ENCODE peak calls at places on chromosomes 5 and 9, in four cellular contexts. One of them, this sample, is unnamed.

GRCh38 chr9:78971505-78971904 is 600.3 kb upstream of the TLE4 start:
- DNase-seq in astrocyte of the cerebellum: no peak
- DNase-seq in OCI-LY7: no peak
- DNase-seq in PC-3: no peak
- DNase-seq in this sample: no peak

GRCh38 chr5:104084896-104085295 is 522.3 kb upstream of the NUDT12 start:
- DNase-seq in astrocyte of the cerebellum: no peak
- DNase-seq in OCI-LY7: no peak
- DNase-seq in PC-3: no peak
- DNase-seq in this sample: no peak

GRCh38 chr5:98904786-98905185 is 24.0 kb downstream of the CHD1 start:
- DNase-seq in astrocyte of the cerebellum: no peak
- DNase-seq in OCI-LY7: no peak
- DNase-seq in PC-3: peak
- DNase-seq in this sample: peak

GRCh38 chr5:141513627-141514329 is 24.9 kb downstream of the PCDHGC5 start:
- DNase-seq in astrocyte of the cerebellum: peak
- DNase-seq in OCI-LY7: peak
- DNase-seq in PC-3: no peak
- DNase-seq in this sample: peak

GRCh38 chr9:7146582-7146981 is 388.8 kb downstream of the KDM4C start:
- DNase-seq in astrocyte of the cerebellum: no peak
- DNase-seq in OCI-LY7: no peak
- DNase-seq in PC-3: peak
- DNase-seq in this sample: no peak

GRCh38 chr5:34691326-34691725 is 35.2 kb downstream of the RAI14 start:
- DNase-seq in astrocyte of the cerebellum: peak
- DNase-seq in OCI-LY7: no peak
- DNase-seq in PC-3: peak
- DNase-seq in this sample: no peak

GRCh38 chr5:172910828-172911627 is 48.2 kb upstream of the RPL26L1 start:
- DNase-seq in astrocyte of the cerebellum: no peak
- DNase-seq in OCI-LY7: peak
- DNase-seq in PC-3: peak
- DNase-seq in this sample: peak

GRCh38 chr5:121630402-121630801 is 221.3 kb upstream of the FTMT start:
- DNase-seq in astrocyte of the cerebellum: no peak
- DNase-seq in OCI-LY7: no peak
- DNase-seq in PC-3: peak
- DNase-seq in this sample: peak

GRCh38 chr5:62214701-62215100 is 91.3 kb upstream of the KIF2A start:
- DNase-seq in astrocyte of the cerebellum: no peak
- DNase-seq in OCI-LY7: no peak
- DNase-seq in PC-3: peak
- DNase-seq in this sample: no peak

GRCh38 chr9:107928701-107929371 is 439.3 kb upstream of the KLF4 start:
- DNase-seq in astrocyte of the cerebellum: no peak
- DNase-seq in OCI-LY7: no peak
- DNase-seq in PC-3: no peak
- DNase-seq in this sample: no peak

DNA sequence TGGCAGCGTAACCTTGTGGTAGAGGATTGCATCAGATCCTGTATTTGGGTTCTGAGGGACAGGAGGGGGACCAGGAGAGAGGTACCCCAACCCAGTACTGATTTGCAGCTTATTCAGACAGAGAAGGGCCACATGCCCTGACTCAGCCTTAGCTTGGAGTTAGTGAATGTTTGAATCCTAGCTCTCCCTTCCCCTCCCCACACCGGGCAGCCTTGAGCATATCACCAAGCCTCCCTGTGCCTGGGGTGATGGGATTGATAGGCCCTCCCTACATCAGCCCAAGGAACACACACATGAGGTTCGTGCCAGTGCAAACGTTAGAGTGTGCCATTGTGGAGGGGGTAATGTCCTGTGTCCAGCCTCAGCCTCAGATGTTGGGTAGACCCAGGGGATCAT is 71.9 kb downstream of the AMBP start:
- DNase-seq in astrocyte of the cerebellum: no peak
- DNase-seq in OCI-LY7: no peak
- DNase-seq in PC-3: no peak
- DNase-seq in this sample: no peak
- TF ChIP-seq CTCF in astrocyte of the cerebellum: no peak
- TF ChIP-seq CTCF in OCI-LY7: no peak
- TF ChIP-seq CTCF in PC-3: no peak
- TF ChIP-seq CTCF in this sample: no peak

DNA sequence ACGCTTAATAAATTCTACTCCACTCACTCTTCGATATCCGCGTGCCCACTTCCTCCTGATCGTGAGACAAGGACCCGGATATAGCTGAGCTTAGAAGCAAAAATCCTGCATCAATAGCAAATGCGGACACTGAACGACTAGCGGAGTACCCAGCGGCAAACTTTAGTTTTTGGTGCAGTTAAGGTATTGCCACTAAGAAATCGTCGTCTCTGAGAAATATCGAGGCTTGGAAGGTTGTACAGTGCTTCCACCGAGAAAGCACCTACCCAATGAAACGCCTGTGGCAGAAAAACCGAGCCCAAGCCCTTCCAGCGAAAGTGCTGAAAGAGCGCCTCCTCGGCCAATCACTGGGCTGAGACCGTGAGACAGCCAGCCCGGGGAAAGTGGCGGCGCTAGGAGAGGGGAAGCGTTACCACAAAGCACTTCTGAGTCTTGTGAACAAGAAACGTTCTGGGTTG is 32.2 kb downstream of the ANXA2R start:
- DNase-seq in astrocyte of the cerebellum: no peak
- DNase-seq in OCI-LY7: peak
- DNase-seq in PC-3: peak
- DNase-seq in this sample: peak
- TF ChIP-seq CTCF in astrocyte of the cerebellum: no peak
- TF ChIP-seq CTCF in OCI-LY7: no peak
- TF ChIP-seq CTCF in PC-3: peak
- TF ChIP-seq CTCF in this sample: peak

GRCh38 chr5:127072861-127073846 is at the start of gene C5orf63:
- DNase-seq in astrocyte of the cerebellum: no peak
- DNase-seq in OCI-LY7: peak
- DNase-seq in PC-3: peak
- DNase-seq in this sample: no peak
- TF ChIP-seq CTCF in astrocyte of the cerebellum: no peak
- TF ChIP-seq CTCF in OCI-LY7: no peak
- TF ChIP-seq CTCF in PC-3: no peak
- TF ChIP-seq CTCF in this sample: no peak

GRCh38 chr9:130892503-130893249 is 3.9 kb downstream of the QRFP start:
- DNase-seq in astrocyte of the cerebellum: no peak
- DNase-seq in OCI-LY7: no peak
- DNase-seq in PC-3: no peak
- DNase-seq in this sample: no peak

GRCh38 chr9:130890124-130890523 is 6.5 kb downstream of the QRFP start:
- DNase-seq in astrocyte of the cerebellum: no peak
- DNase-seq in OCI-LY7: no peak
- DNase-seq in PC-3: no peak
- DNase-seq in this sample: no peak

GRCh38 chr9:130890869-130891698 is 5.5 kb downstream of the QRFP start:
- DNase-seq in astrocyte of the cerebellum: no peak
- DNase-seq in OCI-LY7: no peak
- DNase-seq in PC-3: no peak
- DNase-seq in this sample: no peak

GRCh38 chr9:130893250-130894101 is 3.1 kb downstream of the QRFP start:
- DNase-seq in astrocyte of the cerebellum: no peak
- DNase-seq in OCI-LY7: no peak
- DNase-seq in PC-3: no peak
- DNase-seq in this sample: no peak

DNA sequence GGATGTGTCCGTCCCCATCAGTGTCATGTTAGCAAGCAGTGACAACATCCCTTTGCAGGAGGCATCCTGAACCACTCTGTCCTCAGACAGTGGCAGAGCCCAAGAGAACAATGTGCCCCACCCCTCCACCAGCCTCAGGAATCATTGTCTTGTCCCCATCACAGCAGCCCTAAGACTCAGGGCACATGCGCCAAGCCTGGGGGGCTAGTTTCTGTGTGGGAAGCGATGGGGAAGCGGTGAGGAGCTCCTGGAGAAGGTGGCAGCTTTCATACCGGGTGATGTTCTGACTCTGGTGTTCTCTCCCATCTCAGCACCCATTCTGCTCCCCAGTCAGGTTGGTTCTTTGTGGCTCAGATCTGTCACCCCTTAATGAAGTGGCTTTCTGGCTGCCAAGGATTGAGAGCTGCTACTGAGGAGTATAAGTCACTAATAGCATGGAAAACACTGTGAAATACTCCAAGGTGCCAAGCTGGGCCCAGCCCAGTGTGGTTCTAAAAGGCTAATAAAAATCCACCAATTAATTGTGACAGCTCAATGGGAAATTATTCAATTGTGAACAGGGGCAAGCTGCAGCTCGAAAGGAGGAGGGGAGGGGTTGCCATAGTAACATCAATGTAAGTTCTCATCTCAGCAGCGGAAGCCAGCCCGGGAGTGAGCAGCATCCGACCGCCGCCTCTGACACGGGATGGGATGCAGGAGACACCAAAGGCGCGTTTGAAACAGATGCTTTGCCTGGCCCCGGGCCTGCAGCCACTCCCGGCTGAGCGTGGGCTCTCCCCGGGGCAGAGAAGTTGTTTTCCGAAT is 4.7 kb downstream of the QRFP start:
- DNase-seq in astrocyte of the cerebellum: no peak
- DNase-seq in OCI-LY7: no peak
- DNase-seq in PC-3: no peak
- DNase-seq in this sample: no peak
- TF ChIP-seq CTCF in astrocyte of the cerebellum: no peak
- TF ChIP-seq CTCF in OCI-LY7: no peak
- TF ChIP-seq CTCF in PC-3: no peak
- TF ChIP-seq CTCF in this sample: no peak

DNA sequence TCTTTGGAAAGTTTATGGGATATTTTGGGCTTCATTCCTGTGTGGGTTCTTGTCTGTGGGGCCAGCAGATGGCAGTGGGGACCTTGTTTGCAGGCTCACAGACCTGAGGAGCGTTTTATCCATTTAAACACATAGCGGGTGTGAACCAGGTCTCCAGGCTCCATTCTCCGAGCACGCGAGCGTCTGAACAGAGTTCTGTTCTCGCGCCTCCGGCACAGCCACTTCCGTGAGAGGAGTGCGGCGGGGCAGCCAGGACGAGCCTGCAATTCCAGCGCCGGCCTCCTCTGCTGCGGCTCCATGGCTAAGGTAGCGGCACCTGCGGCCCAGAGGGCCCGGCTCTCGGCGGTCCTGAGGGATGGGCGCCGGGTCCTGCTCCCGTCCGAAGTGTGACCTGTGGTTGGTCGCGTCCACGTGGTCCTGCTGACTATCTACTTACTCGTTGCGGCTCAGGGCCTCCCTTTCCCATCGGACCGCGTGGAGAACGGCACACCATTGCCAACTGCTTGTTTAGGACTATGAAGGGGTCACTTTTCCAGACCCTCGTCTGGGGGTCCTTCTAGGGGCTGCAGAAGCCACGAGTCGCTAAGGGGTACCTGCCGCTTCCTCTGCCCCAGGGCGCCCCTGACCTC is 7.3 kb downstream of the NRARP start:
- DNase-seq in astrocyte of the cerebellum: no peak
- DNase-seq in OCI-LY7: no peak
- DNase-seq in PC-3: peak
- DNase-seq in this sample: peak
- TF ChIP-seq CTCF in astrocyte of the cerebellum: peak
- TF ChIP-seq CTCF in OCI-LY7: no peak
- TF ChIP-seq CTCF in PC-3: peak
- TF ChIP-seq CTCF in this sample: peak

DNA sequence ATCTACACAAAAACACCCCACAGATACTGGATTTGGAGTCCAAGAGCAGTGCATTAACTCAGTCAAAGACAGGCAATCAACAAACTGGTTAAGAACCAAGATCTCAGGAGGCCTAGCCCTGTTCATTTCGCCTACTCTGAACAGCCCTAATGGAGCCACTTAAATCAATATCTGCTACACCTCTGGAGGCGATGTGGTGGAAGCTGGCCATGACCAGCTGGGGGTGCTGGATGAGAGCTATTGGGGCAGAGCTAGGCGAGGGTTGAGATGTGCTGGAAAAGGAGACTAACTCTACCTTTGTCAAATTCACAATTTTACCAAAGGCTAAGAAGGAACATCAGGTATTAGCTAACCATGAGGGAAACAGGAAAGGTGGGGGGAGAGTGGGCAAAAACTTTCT is 23.3 kb upstream of the ARSB start:
- DNase-seq in astrocyte of the cerebellum: no peak
- DNase-seq in OCI-LY7: no peak
- DNase-seq in PC-3: no peak
- DNase-seq in this sample: no peak
- TF ChIP-seq CTCF in astrocyte of the cerebellum: no peak
- TF ChIP-seq CTCF in OCI-LY7: no peak
- TF ChIP-seq CTCF in PC-3: no peak
- TF ChIP-seq CTCF in this sample: no peak

This sample was measured in astrocyte of the spinal cord.